ENCODE peak calls at places on chromosomes 4 and X, in six cellular contexts. H is astrocyte of the cerebellum, J is psoas muscle, O is Panc1, Q is ascending aorta, P is cardiac muscle cell. X is an unnamed sample.

GRCh38 chr4:122583906-122584305 is 37.0 kb downstream of the IL21 start:
- DNase-seq in P (peak; percentile 65), Q (no peak), O (no peak), H (no peak), J (no peak), X (no peak)

GRCh38 chr4:36128689-36129088 is 115.6 kb downstream of the ARAP2 start:
- DNase-seq in H (no peak), O (no peak), Q (no peak), J (no peak), P (peak; percentile 6), X (no peak)

GRCh38 chr4:54101190-54102041 is 1.5 kb downstream of the GSX2 start:
- DNase-seq in Q (no peak), P (no peak), H (no peak), O (no peak), J (no peak), X (no peak)

GRCh38 chr4:154018659-154019058 is 229.8 kb upstream of the SFRP2 start:
- DNase-seq in H (no peak), Q (no peak), O (no peak), P (no peak), J (no peak), X (no peak)

GRCh38 chr4:152738812-152739211 is 40.7 kb downstream of the TIGD4 start:
- DNase-seq in O (no peak), Q (no peak), H (no peak), J (no peak), P (peak; percentile 37), X (no peak)

GRCh38 chr4:13522282-13523104 is 21.8 kb downstream of the NKX3-2 start:
- DNase-seq in H (no peak), Q (no peak), J (no peak), O (no peak), P (no peak), X (no peak)

GRCh38 chr4:16161866-16162408 is 64.3 kb downstream of the TAPT1 start:
- DNase-seq in O (no peak), J (no peak), H (no peak), P (no peak), Q (no peak), X (no peak)

GRCh38 chrX:37986893-37987292 is 19.5 kb upstream of the SYTL5 start:
- DNase-seq in J (no peak), H (peak; percentile 18), P (peak; percentile 59), Q (no peak), O (no peak), X (no peak)

GRCh38 chr4:89682808-89683207 is 154.2 kb downstream of the SNCA start:
- DNase-seq in H (no peak), J (no peak), Q (no peak), P (no peak), O (no peak), X (no peak)

GRCh38 chrX:105765691-105766090 is 56.6 kb upstream of the NRK start:
- DNase-seq in Q (no peak), O (no peak), P (no peak), H (no peak), J (no peak), X (no peak)

DNA sequence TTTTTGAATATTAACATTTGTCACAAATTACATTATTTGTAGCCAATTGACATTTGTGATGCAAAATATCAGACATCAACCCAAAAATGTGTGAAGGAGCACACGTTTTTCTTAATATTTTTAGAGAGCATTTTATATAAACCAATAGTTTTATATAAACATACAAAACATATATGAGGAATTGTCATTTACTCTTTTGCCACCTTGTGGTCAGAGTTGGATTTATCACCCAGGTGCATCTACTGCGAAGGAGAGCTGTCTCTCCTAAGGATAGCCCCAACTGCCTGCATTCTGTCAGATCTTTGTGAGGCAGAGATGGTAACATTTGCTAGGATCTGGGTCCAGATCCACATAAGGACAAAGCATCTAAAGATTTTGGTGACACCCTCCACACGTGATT is 2.5 kb upstream of the USP27X start:
- DNase-seq in J (no peak), H (no peak), O (peak; percentile 22), Q (no peak), P (peak; percentile 26), X (no peak)
- TF ChIP-seq CTCF in J (peak; percentile 53), H (peak; percentile 43), O (peak; percentile 72), Q (peak; percentile 42), P (peak; percentile 35), X (peak; percentile 36)

DNA sequence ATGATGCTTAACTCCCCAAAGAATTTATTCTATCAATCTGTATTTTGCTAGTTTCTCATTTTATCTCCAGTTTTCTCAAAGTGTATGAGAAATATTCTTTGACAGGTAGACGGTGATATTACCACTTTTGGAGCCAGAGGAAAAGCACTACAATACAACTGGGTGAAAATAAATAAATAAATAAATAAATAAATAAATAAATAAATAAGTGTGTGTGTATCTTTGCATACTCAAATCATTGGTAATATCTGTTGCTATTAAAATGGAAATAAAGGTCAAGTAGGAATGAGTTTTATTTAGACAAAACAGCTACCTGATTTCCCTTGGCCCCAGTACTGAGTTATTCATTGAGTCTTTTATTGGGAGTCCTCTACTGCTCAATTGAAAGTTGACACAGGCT is 114.3 kb downstream of the RBMX2 start:
- DNase-seq in J (no peak), Q (no peak), O (no peak), H (no peak), P (no peak), X (no peak)
- H3K4me3 ChIP-seq in J (no peak overlapping the region), Q (no peak overlapping the region), O (no peak overlapping the region), H (no peak overlapping the region), P (no peak overlapping the region), X (no peak overlapping the region)

GRCh38 chr4:120055167-120055566 is 11.5 kb downstream of the MAD2L1 start:
- DNase-seq in H (no peak), Q (no peak), J (no peak), O (no peak), P (no peak), X (no peak)

GRCh38 chr4:120049732-120050494 is 16.7 kb downstream of the MAD2L1 start:
- DNase-seq in O (peak; percentile 83), Q (peak; percentile 23), P (peak; percentile 90), J (peak; percentile 52), H (peak; percentile 79), X (peak; percentile 38)

GRCh38 chr4:120053916-120054315 is 12.7 kb downstream of the MAD2L1 start:
- DNase-seq in O (no peak), Q (no peak), P (no peak), H (no peak), J (no peak), X (no peak)

GRCh38 chr4:120055795-120056194 is 10.9 kb downstream of the MAD2L1 start:
- DNase-seq in Q (no peak), H (no peak), J (no peak), P (no peak), O (no peak), X (peak; percentile 61)

DNA sequence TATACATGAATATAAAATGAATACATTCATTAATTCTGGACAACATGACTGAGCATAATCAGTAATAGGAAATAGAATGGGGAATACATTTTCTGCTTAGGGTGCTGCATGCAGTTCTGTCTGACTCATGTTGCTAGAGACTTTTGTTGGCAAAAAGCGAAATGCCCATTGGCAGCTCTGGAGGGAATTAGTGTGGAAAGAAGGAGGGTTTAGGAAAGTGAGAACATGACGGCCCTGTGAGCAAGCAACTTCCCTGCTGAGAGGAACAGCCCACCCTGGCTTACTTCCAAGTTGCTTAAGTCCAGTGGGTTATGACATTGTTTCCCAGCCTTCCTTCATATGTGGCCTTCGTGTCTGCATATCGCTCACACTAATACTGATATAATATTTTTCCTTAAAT is 13.8 kb downstream of the MAD2L1 start:
- DNase-seq in J (peak; percentile 18), Q (peak; percentile 63), O (no peak), P (peak; percentile 99), H (peak; percentile 95), X (no peak)
- TF ChIP-seq CTCF in J (no peak), Q (no peak), O (no peak), P (no peak), H (no peak), X (no peak)

GRCh38 chr4:131450572-131451209 is 1698.4 kb upstream of the PCDH10 start:
- DNase-seq in J (no peak), P (no peak), H (no peak), O (no peak), Q (no peak), X (no peak)
- H3K4me3 ChIP-seq in J (no peak overlapping the region), P (no peak overlapping the region), H (no peak overlapping the region), O (no peak overlapping the region), Q (no peak overlapping the region), X (no peak overlapping the region)

DNA sequence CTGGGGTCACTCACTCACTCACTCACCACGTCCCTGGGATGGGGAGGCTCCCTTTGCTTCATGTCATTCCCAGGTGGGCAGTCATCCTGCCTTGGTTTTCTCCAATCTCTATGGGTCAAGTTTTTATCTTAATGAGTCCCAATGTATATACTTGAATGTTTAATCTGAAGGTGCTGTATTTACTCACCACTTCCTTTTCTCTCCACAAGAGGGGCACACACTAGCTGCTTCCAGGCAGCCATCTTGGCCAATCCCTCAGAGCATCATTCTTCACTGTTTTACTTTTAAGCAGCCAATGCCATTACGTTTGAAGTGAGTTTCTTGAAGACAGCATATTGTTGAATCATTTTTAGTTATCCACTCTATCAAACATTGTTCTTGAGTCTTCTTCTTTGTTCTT is 153.4 kb upstream of the ARSJ start:
- DNase-seq in P (peak; percentile 10), J (no peak), O (no peak), H (no peak), Q (no peak), X (no peak)
- TF ChIP-seq CTCF in P (peak; percentile 31), J (no peak), O (no peak), H (peak; percentile 36), Q (no peak), X (peak; percentile 18)

X was measured in LNCaP clone FGC.